ENCODE peak calls at places on chromosomes 1 and 21, in eight cellular contexts. M is GM12865, P is NB4, J is amniotic stem cell, S is anterior cingulate cortex, I is neural progenitor cell, F is GM23248, A is HEK293T. L is an unnamed sample.

GRCh38 chr21:32325706-32326105 is 27.1 kb downstream of the MRAP start:
- DNase-seq in M (no peak), P (no peak), J (no peak), S (no peak), I (no peak), F (no peak), A (no peak), L (no peak)

GRCh38 chr1:168480997-168481396 is 62.8 kb downstream of the XCL2 start:
- DNase-seq in M (no peak), P (no peak), J (no peak), S (no peak), I (no peak), F (no peak), A (no peak), L (no peak)

GRCh38 chr1:178938959-178939317 is 68.1 kb upstream of the ANGPTL1 start:
- DNase-seq in M (no peak), P (no peak), J (no peak), S (no peak), I (no peak), F (peak), A (no peak), L (no peak)

GRCh38 chr1:87115317-87115885 is 201.0 kb downstream of the HS2ST1 start:
- DNase-seq in M (no peak), P (no peak), J (peak), S (no peak), I (no peak), F (peak), A (no peak), L (no peak)

GRCh38 chr1:169528214-169529067 is 42.7 kb upstream of the SLC19A2 start:
- DNase-seq in M (peak), P (no peak), J (no peak), S (no peak), I (no peak), F (no peak), A (no peak), L (no peak)

GRCh38 chr1:8969937-8970336 is 24.3 kb downstream of the CA6 start:
- DNase-seq in M (no peak), P (no peak), J (no peak), S (no peak), I (no peak), F (no peak), A (no peak), L (no peak)

GRCh38 chr1:57079454-57080157 is 113.8 kb upstream of the C8B start:
- DNase-seq in M (no peak), P (no peak), J (no peak), S (no peak), I (no peak), F (no peak), A (peak), L (peak)

GRCh38 chr1:160108888-160109662 is 6.5 kb upstream of the ATP1A2 start:
- DNase-seq in M (peak), P (peak), J (no peak), S (no peak), I (peak), F (peak), A (peak), L (peak)

GRCh38 chr21:18764720-18765119 is 361.1 kb upstream of the TMPRSS15 start:
- DNase-seq in M (no peak), P (no peak), J (no peak), S (no peak), I (no peak), F (no peak), A (no peak), L (no peak)

GRCh38 chr1:23283660-23284602 is 60.2 kb downstream of the HNRNPR start:
- DNase-seq in M (no peak), P (no peak), J (no peak), S (no peak), I (no peak), F (peak), A (no peak), L (no peak)

GRCh38 chr1:158019177-158019868 is 25.9 kb downstream of the KIRREL1 start:
- DNase-seq in M (no peak), P (no peak), J (peak), S (no peak), I (peak), F (peak), A (peak), L (peak)

GRCh38 chr1:35499230-35499629 is 58.0 kb downstream of the KIAA0319L start:
- DNase-seq in M (no peak), P (no peak), J (no peak), S (no peak), I (peak), F (no peak), A (no peak), L (no peak)

GRCh38 chr1:19606817-19607706 is 37.0 kb upstream of the NBL1 start:
- DNase-seq in M (peak), P (no peak), J (no peak), S (no peak), I (no peak), F (peak), A (no peak), L (no peak)

GRCh38 chr1:3028531-3029282 is 7.4 kb downstream of the ACTRT2 start:
- DNase-seq in M (no peak), P (no peak), J (no peak), S (no peak), I (no peak), F (no peak), A (no peak), L (no peak)

GRCh38 chr1:10456661-10457060 is 6.8 kb downstream of the CORT start:
- DNase-seq in M (no peak), P (no peak), J (no peak), S (no peak), I (no peak), F (no peak), A (no peak), L (no peak)

GRCh38 chr1:202835548-202836072 is 24.9 kb downstream of the PCAT6 start:
- DNase-seq in M (peak), P (peak), J (no peak), S (no peak), I (no peak), F (no peak), A (no peak), L (peak)

GRCh38 chr1:28173151-28173979 is 3.1 kb downstream of the PTAFR start:
- DNase-seq in M (no peak), P (no peak), J (no peak), S (no peak), I (no peak), F (peak), A (peak), L (no peak)

GRCh38 chr1:214901718-214902117 is 180.8 kb upstream of the KCNK2 start:
- DNase-seq in M (no peak), P (no peak), J (peak), S (no peak), I (no peak), F (peak), A (no peak), L (no peak)

GRCh38 chr1:234708700-234709395 is 98.9 kb upstream of the IRF2BP2 start:
- DNase-seq in M (no peak), P (no peak), J (no peak), S (no peak), I (no peak), F (no peak), A (no peak), L (peak)

GRCh38 chr1:235075955-235076308 is 52.7 kb downstream of the TOMM20 start:
- DNase-seq in M (peak), P (no peak), J (no peak), S (no peak), I (no peak), F (no peak), A (no peak), L (no peak)

GRCh38 chr1:32736812-32737791 is 34.5 kb upstream of the SYNC start:
- DNase-seq in M (no peak), P (no peak), J (no peak), S (no peak), I (peak), F (no peak), A (no peak), L (peak)

GRCh38 chr21:25329227-25329626 is 278.1 kb downstream of the MRPL39 start:
- DNase-seq in M (no peak), P (no peak), J (no peak), S (no peak), I (no peak), F (peak), A (no peak), L (no peak)

GRCh38 chr1:12083766-12084165 is 20.7 kb downstream of the TNFRSF8 start:
- DNase-seq in M (no peak), P (no peak), J (peak), S (no peak), I (no peak), F (peak), A (no peak), L (no peak)

GRCh38 chr1:109818351-109819325 is 54.9 kb upstream of the EPS8L3 start:
- DNase-seq in M (no peak), P (peak), J (no peak), S (no peak), I (no peak), F (no peak), A (no peak), L (no peak)

GRCh38 chr1:168728452-168729404 is at the start of gene DPT:
- DNase-seq in M (no peak), P (no peak), J (no peak), S (no peak), I (no peak), F (peak), A (no peak), L (no peak)